ENCODE peak calls at places on chromosomes 2 and 18, in ten cellular contexts. Z is astrocyte of the cerebellum, O is left ventricle myocardium inferior, N is fibroblast of pulmonary artery, X is SK-N-SH, S is psoas muscle, H is neural progenitor cell, P is GM12878, I is cardiac fibroblast, F is NB4. K is an unnamed sample.

GRCh38 chr2:1665761-1666505 is 78.4 kb downstream of the PXDN start:
- DNase-seq in X (no peak), N (no peak), Z (no peak), O (no peak), S (no peak), I (no peak), P (no peak), H (no peak), F (no peak), K (no peak)

GRCh38 chr2:218398437-218399390 is 954 bp upstream of the CTDSP1 start:
- DNase-seq in S (peak), X (peak), P (no peak), F (peak), O (peak), I (peak), N (peak), Z (no peak), H (peak), K (no peak)

GRCh38 chr2:37231251-37232130 is at the start of the genes CEBPZ and NDUFAF7:
- DNase-seq in Z (peak), O (peak), N (peak), F (peak), S (peak), X (peak), P (peak), I (peak), H (peak), K (peak)

GRCh38 chr2:222655748-222656543 is at the start of gene FARSB:
- DNase-seq in I (peak), H (peak), N (peak), P (peak), X (peak), S (peak), O (peak), Z (peak), F (peak), K (peak)

GRCh38 chr18:42092848-42093247 is 137.8 kb downstream of the PIK3C3 start:
- DNase-seq in O (no peak), P (no peak), F (no peak), S (no peak), Z (no peak), X (no peak), H (no peak), I (no peak), N (no peak), K (no peak)

GRCh38 chr2:73290049-73290839 is 3.1 kb downstream of the EGR4 start:
- DNase-seq in F (peak), X (peak), I (peak), H (peak), O (no peak), N (peak), P (no peak), S (no peak), Z (no peak), K (no peak)

GRCh38 chr2:73968357-73968937 is 16.3 kb upstream of the TET3 start:
- DNase-seq in Z (no peak), O (no peak), I (no peak), F (no peak), H (no peak), S (no peak), N (no peak), P (no peak), X (no peak), K (no peak)

GRCh38 chr18:9930299-9930884 is 16.6 kb downstream of the VAPA start:
- DNase-seq in I (no peak), F (no peak), P (no peak), X (no peak), Z (no peak), O (no peak), N (no peak), S (no peak), H (no peak), K (no peak)

GRCh38 chr2:231455890-231456289 is 8.4 kb downstream of the NCL start:
- DNase-seq in H (no peak), P (no peak), O (no peak), Z (no peak), N (no peak), I (no peak), F (no peak), S (no peak), X (no peak), K (no peak)

GRCh38 chr2:165647409-165647808 is 146.6 kb downstream of the GALNT3 start:
- DNase-seq in P (no peak), O (no peak), N (no peak), H (no peak), X (no peak), S (no peak), I (no peak), F (no peak), Z (no peak), K (no peak)

GRCh38 chr2:148607553-148607952 is 37.0 kb upstream of the EPC2 start:
- DNase-seq in S (no peak), O (no peak), X (no peak), N (no peak), P (no peak), I (no peak), F (no peak), H (no peak), Z (no peak), K (no peak)

GRCh38 chr2:220165401-220165800 is 538.0 kb downstream of the SLC4A3 start:
- DNase-seq in O (no peak), P (no peak), F (no peak), S (no peak), N (no peak), I (no peak), Z (no peak), H (peak), X (no peak), K (no peak)

GRCh38 chr2:48341556-48342133 is 188.3 kb upstream of the STON1 start:
- DNase-seq in S (no peak), P (no peak), X (no peak), Z (no peak), N (no peak), F (no peak), I (no peak), O (no peak), H (no peak), K (no peak)

GRCh38 chr2:205975082-205975949 is 110.7 kb downstream of the INO80D start:
- DNase-seq in H (no peak), Z (peak), N (peak), X (no peak), S (no peak), I (peak), O (no peak), F (no peak), P (peak), K (peak)

GRCh38 chr2:8094571-8094970 is 587.3 kb upstream of the ID2 start:
- DNase-seq in X (no peak), F (no peak), Z (no peak), I (no peak), N (no peak), P (no peak), S (no peak), O (no peak), H (no peak), K (no peak)

GRCh38 chr2:8088810-8089209 is 593.0 kb upstream of the ID2 start:
- DNase-seq in O (no peak), F (no peak), X (no peak), I (no peak), Z (no peak), P (no peak), H (no peak), N (no peak), S (no peak), K (no peak)

GRCh38 chr2:8089596-8089995 is 592.3 kb upstream of the ID2 start:
- DNase-seq in N (peak), F (peak), P (no peak), S (no peak), I (peak), O (no peak), Z (no peak), X (no peak), H (no peak), K (no peak)

GRCh38 chr2:8087480-8087840 is 594.4 kb upstream of the ID2 start:
- DNase-seq in X (no peak), F (no peak), P (no peak), S (no peak), H (no peak), N (peak), I (peak), Z (no peak), O (no peak), K (no peak)

DNA sequence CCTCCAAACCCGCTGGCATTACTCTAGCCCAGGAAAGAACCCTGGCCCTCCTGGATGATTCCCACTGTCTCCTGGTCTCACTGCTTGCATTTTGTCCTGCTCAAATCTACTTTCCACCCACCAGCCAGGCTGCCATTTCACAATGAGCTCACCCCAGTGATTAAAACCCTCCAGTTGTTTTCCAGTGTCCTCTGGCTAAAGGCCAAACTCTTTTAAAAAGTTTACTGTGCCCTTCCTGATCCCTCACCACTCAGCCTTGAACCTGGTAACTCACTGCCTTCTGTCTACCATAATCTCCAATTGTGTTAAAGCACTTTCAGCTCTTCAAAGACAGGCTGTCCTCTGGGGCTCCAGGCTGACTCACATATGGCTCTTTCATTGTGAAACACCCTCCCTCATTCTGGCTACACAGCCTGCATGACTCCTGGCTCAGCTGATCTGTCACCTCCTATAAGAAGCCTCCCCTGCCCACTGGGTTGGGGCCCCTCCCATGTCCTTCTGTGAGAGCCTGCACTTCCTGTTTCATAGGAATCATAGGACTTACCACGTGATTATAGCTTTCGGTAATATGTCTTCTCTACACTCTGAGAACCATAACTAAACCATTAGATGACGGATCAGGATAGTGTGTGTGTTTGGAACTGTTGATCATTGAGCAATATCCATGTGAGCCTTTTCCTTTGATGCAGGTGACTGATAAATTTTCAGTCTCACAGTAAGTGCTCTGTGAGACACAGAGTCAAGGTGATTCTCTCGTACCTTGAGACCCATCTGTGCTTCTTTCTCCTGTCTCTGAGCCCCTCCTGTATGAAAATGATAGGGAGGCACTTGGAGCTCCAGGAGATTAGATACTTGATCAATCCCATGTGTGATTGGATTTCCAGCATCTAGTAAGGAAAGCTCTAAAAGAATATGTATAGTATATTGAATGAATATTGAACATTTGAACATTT is 590.8 kb upstream of the ID2 start:
- DNase-seq in S (peak), O (peak), I (peak), X (no peak), N (peak), F (peak), Z (peak), H (no peak), P (peak), K (peak)
- H3K4me3 ChIP-seq in S (no peak), O (no peak), I (no peak), X (no peak), N (no peak), F (no peak), Z (no peak), H (no peak), P (no peak), K (no peak)

DNA sequence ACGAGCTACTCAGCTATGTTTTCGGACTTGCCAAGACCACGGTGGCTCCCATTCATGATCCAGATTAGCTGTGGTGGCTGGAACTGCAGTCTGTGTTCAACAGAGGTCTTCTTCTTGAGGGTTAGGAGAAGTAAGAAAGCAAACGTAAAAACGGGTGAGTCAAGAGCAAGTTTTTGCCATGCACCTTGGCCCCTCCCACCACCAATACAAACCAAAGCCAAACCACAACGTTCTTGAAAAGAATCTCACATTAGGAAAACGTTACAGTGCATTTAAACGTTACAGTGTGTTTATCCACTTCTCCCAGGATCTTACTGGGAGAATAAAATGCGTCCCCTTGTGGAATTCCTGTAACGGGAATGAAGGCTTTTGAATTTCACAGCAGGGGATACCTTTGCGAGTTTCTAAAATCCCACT is 725 bp downstream of the FBXO48 start:
- DNase-seq in Z (peak), S (no peak), X (no peak), F (peak), I (peak), H (peak), O (no peak), P (no peak), N (peak), K (peak)
- TF ChIP-seq CTCF in Z (peak), S (peak), X (peak), F (no peak), I (peak), H (peak), O (peak), P (peak), N (peak), K (peak)

DNA sequence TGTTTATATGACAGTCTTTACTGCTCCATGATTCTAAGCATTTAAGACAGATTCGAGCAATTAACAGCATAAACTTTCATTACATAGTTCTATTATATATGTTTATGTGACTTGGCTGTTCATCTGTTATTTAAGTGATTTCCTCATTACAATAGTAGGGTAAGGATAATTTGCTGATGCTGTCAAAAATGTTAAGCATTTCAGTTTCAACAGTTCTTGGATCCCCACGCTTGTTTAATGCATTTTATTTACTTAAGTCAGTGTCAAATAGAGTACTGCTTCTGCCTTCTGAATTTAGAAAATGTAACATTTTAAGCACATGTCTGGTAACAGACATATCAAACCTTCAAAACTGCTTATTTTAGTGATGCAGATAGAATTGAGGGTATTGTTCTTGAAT is 8.1 kb downstream of the TCF4 start:
- DNase-seq in S (no peak), F (no peak), O (no peak), Z (no peak), N (peak), H (no peak), P (no peak), X (no peak), I (peak), K (no peak)
- H3K4me3 ChIP-seq in S (peak), F (no peak), O (no peak), Z (no peak), N (no peak), H (no peak), P (no peak), X (no peak), I (no peak), K (no peak)

DNA sequence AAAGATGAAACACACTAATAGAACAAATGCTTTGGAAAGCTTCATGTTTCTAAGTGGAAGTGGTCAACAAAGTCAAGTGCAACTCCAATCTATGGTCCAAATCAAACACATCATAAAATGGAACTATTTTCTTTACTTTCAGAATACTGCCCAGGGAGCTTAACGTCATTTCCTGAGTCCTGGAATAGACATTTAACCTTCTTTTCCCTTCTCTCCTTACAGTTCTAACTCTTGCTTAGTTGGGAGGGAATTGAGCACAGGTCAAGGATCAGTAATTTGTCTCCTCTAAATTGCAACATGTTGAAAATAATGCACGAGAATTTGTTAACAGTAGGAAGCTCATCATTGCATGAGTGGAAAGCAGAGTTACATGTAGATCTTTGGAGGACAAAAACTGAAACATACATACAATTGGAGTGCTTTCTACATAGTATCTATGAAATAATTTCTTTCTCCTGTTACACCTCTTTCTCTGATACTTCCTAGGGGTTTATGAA is 87.7 kb downstream of the MEP1B start:
- DNase-seq in F (no peak), Z (no peak), N (no peak), S (no peak), X (no peak), H (no peak), O (no peak), P (no peak), I (no peak), K (no peak)
- TF ChIP-seq CTCF in F (no peak), Z (no peak), N (no peak), S (no peak), X (no peak), H (no peak), O (no peak), P (no peak), I (no peak), K (no peak)

GRCh38 chr2:127559454-127559853 is 24.0 kb downstream of the MYO7B start:
- DNase-seq in I (no peak), S (no peak), Z (no peak), F (no peak), P (no peak), N (no peak), H (no peak), X (no peak), O (no peak), K (no peak)

GRCh38 chr2:127562930-127563329 is 27.4 kb downstream of the MYO7B start:
- DNase-seq in N (no peak), I (no peak), H (no peak), X (no peak), Z (no peak), F (no peak), P (no peak), O (no peak), S (no peak), K (no peak)

GRCh38 chr2:127560929-127561275 is 25.4 kb downstream of the MYO7B start:
- DNase-seq in O (no peak), I (peak), Z (no peak), H (no peak), F (no peak), X (no peak), P (no peak), S (no peak), N (peak), K (no peak)

GRCh38 chr2:127560201-127560928 is 24.9 kb downstream of the MYO7B start:
- DNase-seq in P (no peak), N (no peak), I (no peak), X (no peak), O (no peak), S (no peak), F (no peak), Z (no peak), H (peak), K (no peak)

GRCh38 chr2:127561371-127561770 is 25.9 kb downstream of the MYO7B start:
- DNase-seq in S (no peak), H (no peak), Z (no peak), O (no peak), X (no peak), F (no peak), I (no peak), P (no peak), N (no peak), K (no peak)
- H3K4me3 ChIP-seq in S (no peak), H (no peak), Z (no peak), O (no peak), X (no peak), F (no peak), I (no peak), P (no peak), N (no peak), K (no peak)